ENCODE peak calls at places on chromosome 15, in eight cellular contexts. I, S, H, D, W, K, Y and J are unnamed samples.

GRCh38 chr15:42737529-42738328 is 801 bp upstream of the CDAN1 start:
- DNase-seq in I (no peak), S (no peak), H (no peak), D (no peak), W (no peak), K (peak; percentile 49), Y (no peak), J (peak; percentile 17)

GRCh38 chr15:99986297-99987118 is 253.3 kb upstream of the LYSMD4 start:
- DNase-seq in I (no peak), S (no peak), H (no peak), D (no peak), W (no peak), K (no peak), Y (no peak), J (no peak)

GRCh38 chr15:74889882-74890768 is at the start of gene MPI:
- DNase-seq in I (no peak), S (peak; percentile 82), H (peak; percentile 82), D (peak; percentile 62), W (peak; percentile 87), K (peak; percentile 80), Y (peak; percentile 90), J (peak; percentile 88)

GRCh38 chr15:88243156-88243555 is 13.4 kb downstream of the NTRK3 start:
- DNase-seq in I (no peak), S (no peak), H (no peak), D (no peak), W (no peak), K (no peak), Y (no peak), J (no peak)

GRCh38 chr15:55897560-55898336 is 95.7 kb downstream of the NEDD4 start:
- DNase-seq in I (no peak), S (no peak), H (peak; percentile 12), D (no peak), W (peak; percentile 68), K (peak; percentile 91), Y (peak; percentile 17), J (peak; percentile 55)

GRCh38 chr15:36810656-36811449 is 231.4 kb downstream of the CDIN1 start:
- DNase-seq in I (no peak), S (no peak), H (peak; percentile 25), D (no peak), W (no peak), K (no peak), Y (no peak), J (no peak)

GRCh38 chr15:80977627-80978036 is 12.0 kb downstream of the MESD start:
- DNase-seq in I (no peak), S (no peak), H (peak; percentile 69), D (no peak), W (peak; percentile 49), K (peak; percentile 73), Y (peak; percentile 47), J (peak; percentile 51)

GRCh38 chr15:63075072-63075995 is 32.8 kb downstream of the TPM1 start:
- DNase-seq in I (no peak), S (no peak), H (no peak), D (no peak), W (no peak), K (no peak), Y (no peak), J (no peak)

GRCh38 chr15:90105521-90105920 is 3.3 kb upstream of the IDH2 start:
- DNase-seq in I (no peak), S (no peak), H (no peak), D (no peak), W (no peak), K (no peak), Y (no peak), J (no peak)

GRCh38 chr15:39140060-39140604 is 440.7 kb upstream of the THBS1 start:
- DNase-seq in I (peak; percentile 79), S (no peak), H (no peak), D (no peak), W (peak; percentile 41), K (peak; percentile 91), Y (no peak), J (no peak)

GRCh38 chr15:44550256-44550655 is 13.3 kb downstream of the EIF3J start:
- DNase-seq in I (peak; percentile 11), S (no peak), H (no peak), D (no peak), W (no peak), K (peak; percentile 52), Y (no peak), J (no peak)

GRCh38 chr15:55789066-55789660 is 46.2 kb upstream of the PRTG start:
- DNase-seq in I (no peak), S (peak; percentile 2), H (no peak), D (peak; percentile 15), W (peak; percentile 34), K (peak; percentile 56), Y (peak; percentile 67), J (no peak)

GRCh38 chr15:92074161-92074560 is 220.7 kb downstream of the SLCO3A1 start:
- DNase-seq in I (no peak), S (no peak), H (no peak), D (no peak), W (no peak), K (no peak), Y (no peak), J (no peak)

GRCh38 chr15:35994861-35995260 is 448.9 kb upstream of the DPH6 start:
- DNase-seq in I (no peak), S (no peak), H (no peak), D (no peak), W (no peak), K (no peak), Y (no peak), J (no peak)

GRCh38 chr15:77768107-77768506 is 135.4 kb upstream of the LINGO1 start:
- DNase-seq in I (no peak), S (no peak), H (no peak), D (no peak), W (no peak), K (no peak), Y (no peak), J (no peak)

GRCh38 chr15:63165166-63165859 is 8.0 kb upstream of the RPS27L start:
- DNase-seq in I (no peak), S (no peak), H (no peak), D (no peak), W (no peak), K (no peak), Y (no peak), J (no peak)

GRCh38 chr15:44603126-44603525 is 60.3 kb downstream of the SPG11 start:
- DNase-seq in I (no peak), S (no peak), H (no peak), D (no peak), W (no peak), K (no peak), Y (no peak), J (no peak)

GRCh38 chr15:101159096-101159935 is 92.5 kb downstream of the CHSY1 start:
- DNase-seq in I (no peak), S (no peak), H (no peak), D (no peak), W (no peak), K (no peak), Y (peak; percentile 52), J (no peak)